ENCODE peak calls at places on chromosome X, in four cellular contexts. R is tibial artery, H is endothelial cell, F is WTC11. O is an unnamed sample.

GRCh38 chrX:133258481-133258880 is 40.3 kb upstream of the TFDP3 start:
- DNase-seq in R (no peak), H (no peak), F (no peak), O (no peak)

GRCh38 chrX:13515181-13515930 is 54.0 kb upstream of the EGFL6 start:
- DNase-seq in R (no peak), H (no peak), F (no peak), O (no peak)

GRCh38 chrX:39507617-39508299 is 590.0 kb downstream of the BCOR start:
- DNase-seq in R (no peak), H (no peak), F (no peak), O (no peak)

GRCh38 chrX:39670281-39670680 is 427.5 kb downstream of the BCOR start:
- DNase-seq in R (no peak), H (no peak), F (no peak), O (no peak)

GRCh38 chrX:87900320-87900908 is 382.8 kb downstream of the KLHL4 start:
- DNase-seq in R (no peak), H (no peak), F (no peak), O (peak; percentile 29)

GRCh38 chrX:129876734-129877395 is 29.1 kb upstream of the UTP14A start:
- DNase-seq in R (no peak), H (no peak), F (no peak), O (no peak)

GRCh38 chrX:53071604-53072417 is 10.4 kb upstream of the TSPYL2 start:
- DNase-seq in R (peak; percentile 83), H (peak; percentile 46), F (peak; percentile 55), O (peak; percentile 74)

GRCh38 chrX:45628041-45628440 is 427.4 kb upstream of the DIPK2B start:
- DNase-seq in R (no peak), H (no peak), F (no peak), O (no peak)

GRCh38 chrX:38805294-38806053 is 4.2 kb downstream of the MID1IP1 start:
- DNase-seq in R (peak; percentile 65), H (peak; percentile 42), F (peak; percentile 25), O (peak; percentile 71)

GRCh38 chrX:55783723-55784122 is 66.2 kb downstream of the RRAGB start:
- DNase-seq in R (no peak), H (no peak), F (no peak), O (no peak)

GRCh38 chrX:74422029-74422352 is 698 bp downstream of the SLC16A2 start:
- DNase-seq in R (no peak), H (no peak), F (no peak), O (no peak)

GRCh38 chrX:148037020-148037419 is 55.9 kb downstream of the FMR1NB start:
- DNase-seq in R (no peak), H (no peak), F (no peak), O (no peak)

GRCh38 chrX:44082829-44083228 is 109.6 kb upstream of the NDP start:
- DNase-seq in R (no peak), H (no peak), F (no peak), O (no peak)

GRCh38 chrX:20515841-20516461 is 249.2 kb upstream of the RPS6KA3 start:
- DNase-seq in R (no peak), H (no peak), F (no peak), O (peak; percentile 55)

GRCh38 chrX:662126-662525 is 31.5 kb downstream of the SHOX start:
- DNase-seq in R (no peak), H (no peak), F (no peak), O (no peak)

GRCh38 chrX:63754141-63754859 is 30.7 kb downstream of the ARHGEF9 start:
- DNase-seq in R (peak; percentile 18), H (peak; percentile 3), F (no peak), O (peak; percentile 37)

GRCh38 chrX:153922932-153923857 is 2.9 kb downstream of the ARHGAP4 start:
- DNase-seq in R (peak; percentile 80), H (no peak), F (no peak), O (no peak)

GRCh38 chrX:119288890-119289393 is 52.9 kb downstream of the PGRMC1 start:
- DNase-seq in R (no peak), H (no peak), F (no peak), O (no peak)

GRCh38 chrX:152138388-152138784 is at the start of gene MAGEA10:
- DNase-seq in R (no peak), H (no peak), F (no peak), O (no peak)

GRCh38 chrX:145002776-145003175 is 244.5 kb upstream of the SPANXN1 start:
- DNase-seq in R (no peak), H (no peak), F (no peak), O (no peak)

GRCh38 chrX:69031181-69031580 is 134.1 kb downstream of the PJA1 start:
- DNase-seq in R (no peak), H (no peak), F (peak; percentile 43), O (no peak)

DNA sequence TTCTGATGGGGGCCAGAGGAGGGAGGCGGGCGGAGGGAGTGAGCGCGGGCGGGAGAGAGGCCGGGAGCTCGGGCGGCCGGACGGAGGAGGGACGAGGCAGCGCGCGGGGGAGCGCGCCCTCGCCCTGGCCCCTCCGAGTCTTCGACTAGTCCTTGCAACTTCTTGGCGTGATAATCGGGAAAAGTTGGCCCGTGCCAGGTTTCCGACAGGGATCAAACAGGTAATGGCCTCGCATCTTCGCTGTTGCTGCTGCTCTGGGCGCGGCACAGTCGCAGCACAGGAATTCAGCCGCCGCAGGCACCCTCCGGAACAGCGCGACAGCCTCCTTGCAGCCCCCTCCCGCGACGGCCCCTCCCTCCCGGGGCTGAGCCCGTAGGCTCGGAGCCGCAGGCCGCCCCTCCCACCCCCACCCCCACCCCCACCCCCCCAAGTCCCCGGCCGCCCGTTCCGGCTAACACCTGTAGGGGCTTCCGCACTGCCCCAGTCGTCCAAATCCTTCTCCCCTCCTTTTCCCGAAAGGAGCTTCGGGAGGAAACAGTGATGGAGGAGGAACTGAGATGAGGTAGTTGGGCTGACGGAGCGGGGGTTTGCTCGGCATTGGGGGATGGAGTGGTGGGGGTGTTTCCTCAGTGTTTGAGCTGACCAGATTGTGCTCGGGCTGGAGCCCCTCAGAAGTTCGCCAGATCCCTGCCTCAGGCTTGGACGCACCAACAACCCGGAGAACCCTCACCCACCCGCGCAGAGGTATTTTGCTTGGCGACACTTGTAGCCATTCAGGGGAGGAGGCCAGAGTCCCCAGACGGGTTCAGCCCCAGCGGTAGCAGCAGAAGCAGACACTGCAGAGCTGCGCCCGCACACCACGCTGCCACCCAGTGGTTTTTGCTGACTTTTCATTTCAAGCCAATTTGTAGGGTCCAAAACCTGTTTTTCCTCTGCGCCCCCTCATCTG is at the start of gene FGF13:
- DNase-seq in R (peak; percentile 20), H (peak; percentile 46), F (peak; percentile 63), O (peak; percentile 3)
- TF ChIP-seq CTCF in R (peak; percentile 40), H (no peak), F (no peak), O (no peak)

DNA sequence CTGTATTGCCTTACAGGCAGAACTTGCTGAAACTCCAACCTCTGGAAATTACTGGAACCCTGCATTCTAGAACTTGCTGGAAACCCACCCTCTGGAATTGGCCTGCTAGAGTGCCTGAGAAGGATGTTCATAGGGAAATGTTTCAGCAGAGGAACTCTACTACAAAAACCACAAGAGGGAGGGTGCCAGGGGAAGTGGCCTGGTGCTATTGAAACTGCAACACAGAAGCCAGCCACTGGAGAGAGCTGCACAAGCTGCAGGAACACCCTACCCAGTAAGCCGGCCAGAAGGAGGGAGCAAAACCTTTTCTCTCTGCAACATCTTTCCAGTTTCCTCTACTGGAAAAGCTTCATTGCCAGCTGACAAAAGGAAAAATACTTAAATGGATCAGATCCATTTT is 2.5 kb upstream of the BRWD3 start:
- DNase-seq in R (peak; percentile 28), H (peak; percentile 38), F (peak; percentile 40), O (peak; percentile 49)
- TF ChIP-seq CTCF in R (no peak), H (no peak), F (no peak), O (no peak)

GRCh38 chrX:104712515-104712914 is 146.5 kb downstream of the IL1RAPL2 start:
- DNase-seq in R (no peak), H (no peak), F (no peak), O (no peak)
- TF ChIP-seq CTCF in R (no peak), H (no peak), F (no peak), O (no peak)

GRCh38 chrX:103864149-103864548 is 32.1 kb upstream of the RAB9B start:
- DNase-seq in R (no peak), H (no peak), F (no peak), O (no peak)
- TF ChIP-seq CTCF in R (no peak), H (no peak), F (no peak), O (no peak)

GRCh38 chrX:103100484-103100883 is 7.5 kb upstream of the NXF3 start:
- DNase-seq in R (no peak), H (no peak), F (no peak), O (no peak)
- TF ChIP-seq CTCF in R (no peak), H (no peak), F (no peak), O (no peak)

DNA sequence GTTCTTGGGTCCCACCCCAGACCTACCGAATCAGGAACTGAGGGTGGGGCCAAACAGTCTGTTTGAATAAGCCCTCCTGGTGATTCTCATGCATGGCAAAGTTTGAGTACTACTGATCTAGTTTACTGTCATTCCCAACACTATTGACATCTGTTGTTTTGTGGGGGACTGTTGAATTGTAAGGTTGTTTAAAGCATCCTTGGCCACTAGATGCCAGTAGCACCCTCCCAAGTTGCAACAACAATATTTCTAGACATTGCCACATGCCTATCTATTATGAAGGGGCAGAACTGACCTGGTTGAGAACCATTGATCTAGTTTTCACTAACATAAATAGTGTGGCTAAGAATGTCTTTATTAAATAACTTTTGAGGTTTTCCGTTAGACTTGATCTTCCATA is 15.1 kb downstream of the TAF9B start:
- DNase-seq in R (no peak), H (no peak), F (no peak), O (no peak)
- TF ChIP-seq CTCF in R (no peak), H (no peak), F (no peak), O (no peak)

DNA sequence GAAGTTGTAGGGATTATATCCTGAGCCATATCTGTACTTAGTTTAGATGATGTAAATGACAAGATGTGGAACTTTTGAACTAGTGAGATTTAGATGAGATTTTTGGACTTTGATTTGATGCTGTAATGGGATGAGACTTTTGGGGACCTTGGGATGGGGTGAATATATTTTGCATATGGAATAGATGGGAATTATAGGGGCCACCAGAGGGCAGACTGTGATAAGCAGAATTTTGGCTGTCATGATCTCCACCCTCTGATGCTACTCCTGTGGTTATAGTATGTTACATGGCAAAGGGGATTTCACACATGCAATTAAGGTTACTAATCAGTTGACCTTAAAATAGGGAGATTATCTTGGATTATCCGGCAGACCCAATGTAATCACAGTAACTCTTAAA is 214.0 kb upstream of the NHS start:
- DNase-seq in R (no peak), H (no peak), F (no peak), O (no peak)
- TF ChIP-seq CTCF in R (no peak), H (no peak), F (no peak), O (no peak)

DNA sequence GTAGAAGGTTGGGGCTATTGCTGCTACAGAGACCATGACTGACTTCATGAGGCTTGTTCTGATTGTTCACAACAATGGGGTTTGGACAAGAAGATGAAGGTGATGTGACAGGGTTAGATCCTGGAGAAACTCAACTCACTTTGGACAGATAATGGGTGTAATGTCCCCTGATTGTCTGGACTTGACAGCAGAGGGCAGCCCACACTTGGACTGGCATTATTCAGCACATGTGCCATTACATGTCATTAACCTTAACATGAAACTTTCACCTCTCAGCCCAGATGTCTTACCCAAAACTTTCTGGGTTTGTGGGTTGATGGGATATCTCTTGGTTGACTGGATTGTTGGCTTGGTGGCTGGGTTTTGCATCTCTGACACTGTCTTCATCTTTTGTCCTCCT is 101.5 kb downstream of the MXRA5 start:
- DNase-seq in R (no peak), H (no peak), F (no peak), O (no peak)
- TF ChIP-seq CTCF in R (peak; percentile 15), H (no peak), F (no peak), O (no peak)

O was measured in activated CD8-positive, alpha-beta T cell treated with anti-CD3 and anti-CD28 coated beads for 36 hours.